ENCODE peak calls at places on chromosomes 13 and 19, in nine cellular contexts. T, A, B, L, I, R, N, Z and V are unnamed samples. For H3K27me3, the result is how much of the 10 kb centered on the place peaks cover.

GRCh38 chr13:18959229-18959628 is 222.4 kb downstream of the TUBA3C start:
- DNase-seq in T (no peak), A (no peak), I (no peak), N (no peak), B (no peak), L (no peak), Z (no peak), R (no peak), V (no peak)

GRCh38 chr13:29520671-29521070 is 74.8 kb downstream of the SLC7A1 start:
- DNase-seq in B (no peak), A (no peak), L (no peak), R (no peak), N (no peak), I (peak), Z (no peak), T (no peak), V (no peak)

GRCh38 chr19:40006273-40006691 is 9.4 kb downstream of the ZNF546 start:
- DNase-seq in T (peak), A (no peak), I (no peak), R (no peak), B (no peak), Z (no peak), N (no peak), L (no peak), V (peak)

GRCh38 chr13:29911781-29912478 is 61.5 kb upstream of the UBL3 start:
- DNase-seq in N (no peak), R (no peak), A (no peak), I (no peak), B (no peak), T (no peak), Z (no peak), L (no peak), V (no peak)

GRCh38 chr19:21586341-21587116 is 81.1 kb downstream of the ZNF429 start:
- DNase-seq in A (no peak), T (no peak), Z (no peak), I (peak), L (peak), N (peak), R (no peak), B (no peak), V (no peak)

GRCh38 chr19:52369463-52370340 is at the start of gene ZNF880:
- DNase-seq in Z (peak), T (peak), R (peak), I (peak), L (peak), B (peak), A (peak), N (peak), V (peak)

GRCh38 chr19:10013834-10014618 is 743 bp downstream of the RDH8 start:
- DNase-seq in I (no peak), T (no peak), R (no peak), A (no peak), Z (no peak), N (no peak), B (no peak), L (no peak), V (no peak)

GRCh38 chr19:30799854-30800755 is 427.9 kb downstream of the ZNF536 start:
- DNase-seq in A (no peak), Z (peak), B (peak), I (peak), L (peak), R (peak), N (peak), T (peak), V (no peak)

GRCh38 chr19:33644284-33644836 is 22.6 kb downstream of the CHST8 start:
- DNase-seq in B (no peak), L (no peak), I (no peak), T (no peak), Z (no peak), N (no peak), R (no peak), A (no peak), V (no peak)

GRCh38 chr13:98697833-98698232 is 54.6 kb downstream of the SLC15A1 start:
- DNase-seq in T (no peak), A (no peak), Z (no peak), N (peak), L (no peak), I (no peak), B (no peak), R (no peak), V (no peak)

GRCh38 chr13:45441633-45442032 is 23.1 kb upstream of the COG3 start:
- DNase-seq in N (no peak), T (no peak), I (no peak), L (no peak), B (no peak), R (no peak), Z (no peak), A (no peak), V (peak)

GRCh38 chr19:44498988-44499387 is 1.3 kb downstream of the ZNF180 start:
- DNase-seq in N (no peak), Z (no peak), T (no peak), R (no peak), I (no peak), B (no peak), L (no peak), A (no peak), V (no peak)

GRCh38 chr19:14659886-14660489 is 14.7 kb downstream of the ADGRE3 start:
- DNase-seq in N (no peak), A (no peak), I (no peak), R (no peak), Z (no peak), T (no peak), B (no peak), L (no peak), V (no peak)

GRCh38 chr19:45968626-45969025 is 5.0 kb downstream of the NOVA2 start:
- DNase-seq in T (no peak), N (no peak), A (no peak), L (no peak), R (no peak), B (no peak), Z (no peak), I (no peak), V (peak)

GRCh38 chr13:28476919-28477708 is 17.8 kb downstream of the FLT1 start:
- DNase-seq in I (no peak), A (no peak), Z (no peak), R (no peak), B (no peak), T (no peak), L (no peak), N (no peak), V (no peak)

GRCh38 chr13:43300817-43301216 is 277.4 kb downstream of the DNAJC15 start:
- DNase-seq in L (no peak), T (no peak), N (no peak), A (no peak), Z (no peak), R (no peak), I (no peak), B (no peak), V (no peak)

GRCh38 chr13:29756506-29756905 is 93.9 kb downstream of the UBL3 start:
- DNase-seq in N (no peak), A (no peak), L (no peak), T (no peak), R (no peak), Z (no peak), B (no peak), I (no peak), V (no peak)

GRCh38 chr13:48563611-48564010 is 30.7 kb upstream of the RCBTB2 start:
- DNase-seq in A (no peak), Z (no peak), L (no peak), N (no peak), R (no peak), T (no peak), B (no peak), I (no peak), V (no peak)

GRCh38 chr13:77907653-77908341 is 10.8 kb downstream of the EDNRB start:
- DNase-seq in Z (no peak), R (no peak), A (no peak), B (no peak), L (no peak), I (no peak), N (no peak), T (peak), V (no peak)

GRCh38 chr13:72782717-72783116 is 784 bp downstream of the PIBF1 start:
- DNase-seq in T (no peak), R (no peak), N (no peak), L (no peak), B (no peak), I (no peak), A (no peak), Z (no peak), V (no peak)

GRCh38 chr19:2044709-2045500 is 6.1 kb downstream of the MKNK2 start:
- DNase-seq in N (no peak), R (no peak), A (no peak), B (no peak), I (no peak), L (no peak), Z (no peak), T (no peak), V (no peak)

GRCh38 chr19:44280916-44281315 is 21.2 kb downstream of the ZNF233 start:
- DNase-seq in T (no peak), Z (no peak), B (no peak), N (no peak), A (no peak), I (no peak), R (no peak), L (no peak), V (no peak)

GRCh38 chr19:42497492-42498226 is 30.6 kb downstream of the CEACAM1 start:
- DNase-seq in I (no peak), A (no peak), T (no peak), L (no peak), B (peak), N (peak), R (no peak), Z (no peak), V (no peak)

GRCh38 chr19:2254052-2254872 is 2.0 kb downstream of the JSRP1 start:
- DNase-seq in R (no peak), I (peak), B (no peak), L (no peak), A (no peak), Z (no peak), T (no peak), N (no peak), V (no peak)

DNA sequence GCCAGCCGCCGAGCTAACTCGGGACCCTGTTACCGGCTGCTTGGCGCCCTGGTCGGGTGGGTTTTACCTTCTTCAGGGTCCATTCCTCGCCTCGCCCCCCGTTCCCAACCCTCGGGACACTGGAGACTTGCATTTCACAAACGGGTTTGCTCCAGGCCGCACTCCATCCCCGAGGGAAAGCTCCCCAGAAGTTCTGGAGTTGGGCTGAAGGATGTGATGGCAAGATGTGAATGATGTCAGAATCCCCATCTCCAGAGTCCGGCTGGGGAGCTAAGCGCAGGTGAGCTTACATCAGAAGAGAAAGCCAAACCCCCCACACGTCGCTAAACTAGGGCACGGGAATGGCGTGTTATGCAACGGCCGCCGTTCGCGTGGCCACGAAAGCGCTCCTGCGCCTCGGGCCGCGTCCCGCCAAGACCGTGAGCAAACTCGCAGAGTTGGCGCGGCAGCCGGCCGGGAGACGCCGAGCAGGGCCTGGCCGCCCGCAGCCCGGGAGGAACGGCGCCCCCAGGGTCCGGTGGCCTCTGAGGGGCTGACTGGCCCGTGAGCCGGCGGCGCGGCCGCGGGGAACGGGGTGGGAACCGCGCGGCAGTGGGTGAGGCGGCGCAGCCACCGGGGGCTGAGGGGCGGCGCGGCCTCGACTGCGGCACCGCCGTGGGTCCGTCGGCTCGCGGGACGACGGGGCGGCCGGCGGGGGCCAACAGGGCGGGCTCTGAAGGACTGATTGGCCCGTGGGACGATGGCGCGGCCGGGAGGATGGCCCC is 1.1 kb downstream of the LATS2 start:
- DNase-seq in T (peak), B (peak), Z (no peak), I (peak), A (no peak), R (no peak), L (peak), N (peak), V (no peak)
- H3K27ac ChIP-seq in T (peak), B (peak), Z (no peak), I (peak), A (no peak), R (peak), L (peak), N (peak), V (peak)

GRCh38 chr19:50461066-50461875 is 15.0 kb upstream of the EMC10 start:
- DNase-seq in L (peak), R (no peak), I (peak), N (peak), Z (no peak), B (peak), A (peak), T (peak), V (no peak)
- H3K27me3 ChIP-seq in L (under half), R (under half), I (under half), N (under half), Z (under half), B (under half), A (under half), T (half or more), V (under half)

GRCh38 chr13:36453518-36453917 is 21.2 kb downstream of the CCNA1 start:
- DNase-seq in N (no peak), I (no peak), R (no peak), A (no peak), Z (no peak), B (no peak), L (no peak), T (no peak), V (no peak)
- TF ChIP-seq CTCF in N (no peak), I (no peak), R (peak), A (peak), Z (no peak), B (no peak), L (peak), T (peak), V (peak)

GRCh38 chr13:113065406-113066141 is 40.0 kb upstream of the F7 start:
- DNase-seq in B (no peak), L (no peak), N (no peak), Z (no peak), A (no peak), I (no peak), R (no peak), T (no peak), V (no peak)

GRCh38 chr13:113066142-113066455 is 39.5 kb upstream of the F7 start:
- DNase-seq in T (no peak), Z (no peak), B (no peak), L (no peak), I (no peak), N (no peak), A (no peak), R (no peak), V (no peak)

GRCh38 chr13:113063091-113063491 is 42.5 kb upstream of the F7 start:
- DNase-seq in A (no peak), T (no peak), N (no peak), L (no peak), R (peak), B (no peak), Z (no peak), I (no peak), V (no peak)

GRCh38 chr13:113064000-113064533 is 41.5 kb upstream of the F7 start:
- DNase-seq in N (no peak), A (no peak), B (no peak), L (no peak), Z (no peak), R (no peak), T (no peak), I (no peak), V (no peak)

DNA sequence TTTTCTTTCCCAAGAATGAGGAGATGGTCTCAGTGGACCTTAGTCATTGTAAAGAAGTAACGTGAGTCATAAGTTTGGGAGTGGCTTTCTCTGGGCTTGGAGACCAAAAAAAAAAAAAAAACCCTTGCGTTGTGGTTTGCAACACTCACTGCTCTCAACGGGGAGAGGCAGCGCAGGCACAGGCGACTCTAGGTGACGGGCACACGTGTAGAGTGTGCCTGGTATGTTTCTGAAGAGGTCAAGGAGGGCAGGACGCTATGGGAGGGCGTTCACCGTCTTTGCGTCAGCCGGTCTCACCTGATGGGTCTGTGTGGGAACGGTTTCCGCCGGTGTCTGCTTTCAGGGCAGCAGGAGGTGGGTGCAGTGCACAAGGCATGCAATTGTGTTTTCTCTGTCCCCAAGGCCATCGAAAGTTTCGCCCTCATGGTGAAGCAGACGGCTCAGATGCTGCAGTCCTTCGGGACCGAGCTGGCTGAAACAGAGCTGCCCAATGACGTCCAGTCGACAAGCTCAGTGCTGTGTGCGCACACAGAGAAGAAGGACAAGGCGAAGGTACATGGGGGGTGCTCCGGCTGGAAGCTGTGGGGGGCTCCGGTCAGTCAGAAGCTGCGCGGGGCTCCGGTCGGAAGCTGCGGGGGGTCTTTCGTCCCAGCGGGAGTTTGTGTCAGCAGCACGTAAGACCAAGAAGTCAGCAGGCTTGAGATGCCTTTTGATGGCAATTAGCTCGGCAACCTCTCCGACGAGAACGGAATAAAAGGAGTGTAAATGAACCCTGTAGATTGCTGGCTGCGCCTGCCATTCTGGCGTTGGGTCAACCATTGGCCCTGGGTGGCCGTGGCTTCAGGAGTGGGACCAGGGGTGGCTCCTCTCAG is 40.8 kb upstream of the F7 start:
- DNase-seq in Z (no peak), T (no peak), A (peak), N (no peak), I (no peak), R (no peak), B (no peak), L (no peak), V (no peak)
- H3K27ac ChIP-seq in Z (no peak), T (no peak), A (peak), N (no peak), I (no peak), R (peak), B (no peak), L (no peak), V (no peak)

GRCh38 chr19:7600721-7601120 is 5.1 kb downstream of the CAMSAP3 start:
- DNase-seq in Z (no peak), B (no peak), L (no peak), I (no peak), A (no peak), N (no peak), R (no peak), T (no peak), V (no peak)

GRCh38 chr19:7598180-7598579 is 2.5 kb downstream of the CAMSAP3 start:
- DNase-seq in N (no peak), L (no peak), I (no peak), R (no peak), A (no peak), Z (no peak), T (no peak), B (no peak), V (no peak)

GRCh38 chr19:7596191-7596937 is 701 bp downstream of the CAMSAP3 start:
- DNase-seq in Z (no peak), N (no peak), R (no peak), L (no peak), B (no peak), A (no peak), T (no peak), I (no peak), V (no peak)

GRCh38 chr19:7595466-7596133 is at the start of gene CAMSAP3:
- DNase-seq in R (no peak), T (no peak), L (no peak), N (peak), B (peak), A (no peak), I (no peak), Z (no peak), V (no peak)

GRCh38 chr19:7597689-7598088 is 2.0 kb downstream of the CAMSAP3 start:
- DNase-seq in Z (no peak), B (no peak), N (no peak), T (no peak), R (no peak), A (no peak), I (no peak), L (no peak), V (no peak)
- H3K27me3 ChIP-seq in Z (under half), B (under half), N (under half), T (half or more), R (under half), A (under half), I (under half), L (half or more), V (under half)

GRCh38 chr13:60000986-60001385 is 162.7 kb downstream of the DIAPH3 start:
- DNase-seq in B (no peak), I (no peak), R (no peak), A (no peak), N (no peak), Z (no peak), L (no peak), T (no peak), V (no peak)
- TF ChIP-seq CTCF in B (no peak), I (no peak), R (no peak), A (no peak), N (no peak), Z (no peak), L (no peak), T (no peak), V (no peak)

DNA sequence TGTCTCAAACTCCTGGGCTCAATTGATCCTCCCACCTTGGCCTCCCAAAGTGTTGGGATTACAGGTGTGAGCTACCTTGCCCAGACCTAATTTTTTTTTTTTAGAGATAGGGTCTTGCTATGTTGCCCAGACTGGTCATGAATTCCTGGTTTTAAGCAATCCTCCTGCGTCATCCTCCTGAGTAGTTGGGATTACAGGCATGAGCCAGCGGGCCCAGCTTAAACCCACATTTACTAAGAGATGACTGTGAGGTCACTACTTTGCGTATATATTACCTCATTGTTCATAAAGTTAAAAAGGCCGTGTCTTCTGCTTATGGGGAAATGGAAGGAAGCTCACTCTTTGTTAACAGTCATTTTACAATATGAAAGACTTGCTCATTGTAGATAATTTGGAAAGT is 39.6 kb upstream of the C1QTNF9 start:
- DNase-seq in L (no peak), B (no peak), Z (no peak), I (no peak), R (no peak), A (no peak), N (no peak), T (no peak), V (no peak)
- H3K27ac ChIP-seq in L (no peak), B (peak), Z (peak), I (no peak), R (no peak), A (no peak), N (no peak), T (peak), V (no peak)

DNA sequence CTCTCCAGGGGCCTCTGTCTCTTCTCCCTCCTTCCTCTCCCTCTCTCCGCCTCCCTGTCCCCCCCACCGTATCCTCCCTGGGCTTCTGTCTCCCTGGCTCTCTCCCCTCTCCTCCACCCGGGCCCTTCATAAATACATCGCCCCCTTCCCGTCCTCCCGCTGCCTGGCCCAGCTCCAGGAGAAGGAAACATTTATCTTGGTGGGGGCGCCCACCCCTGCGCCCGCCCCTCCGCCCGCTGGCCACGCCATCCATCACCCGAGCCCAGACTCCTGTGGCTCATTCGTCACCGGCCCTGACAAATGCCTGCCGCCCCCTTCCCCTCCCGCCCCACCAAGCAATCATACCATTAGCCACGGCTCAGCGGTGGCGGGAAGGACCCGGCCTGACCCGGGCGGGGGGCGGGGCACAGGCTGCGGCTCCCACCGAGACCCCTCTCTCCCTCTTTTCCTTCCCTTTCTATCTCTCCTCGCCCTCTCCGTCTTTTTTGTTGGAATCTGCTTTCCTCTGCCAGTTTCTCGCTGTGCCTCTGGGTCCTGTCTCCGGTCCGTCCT is 2.6 kb upstream of the MEIS3 start:
- DNase-seq in L (no peak), Z (no peak), B (no peak), N (no peak), A (no peak), I (no peak), T (no peak), R (no peak), V (no peak)
- H3K27me3 ChIP-seq in L (half or more), Z (half or more), B (half or more), N (under half), A (half or more), I (under half), T (half or more), R (under half), V (half or more)